ENCODE peak calls at places on chromosomes 4 and X, in nine cellular contexts. N is neuronal stem cell; S is neural progenitor cell; W is left ventricle myocardium inferior; R is fibroblast of lung; Y is NT2/D1; V is ascending aorta; M is CD8-positive, alpha-beta memory T cell; G is cardiac muscle cell. B is an unnamed sample.

GRCh38 chr4:150664935-150665334 is 83.0 kb downstream of the MAB21L2 start:
- DNase-seq in N (no peak), S (no peak), W (no peak), R (no peak), Y (no peak), V (no peak), M (no peak), G (peak; percentile 45), B (no peak)

GRCh38 chr4:19478791-19479190 is 772.9 kb upstream of the SLIT2 start:
- DNase-seq in N (no peak), S (no peak), W (no peak), R (peak; percentile 67), Y (no peak), V (no peak), M (no peak), G (no peak), B (no peak)

GRCh38 chr4:112516401-112517066 is 554 bp upstream of the NEUROG2 start:
- DNase-seq in N (peak; percentile 89), S (peak; percentile 96), W (no peak), R (no peak), Y (no peak), V (no peak), M (no peak), G (no peak), B (peak; percentile 92)

GRCh38 chr4:60345397-60345796 is 854.7 kb upstream of the ADGRL3 start:
- DNase-seq in N (no peak), S (no peak), W (no peak), R (no peak), Y (no peak), V (no peak), M (no peak), G (no peak), B (no peak)

GRCh38 chr4:107548211-107548905 is 171.7 kb downstream of the PAPSS1 start:
- DNase-seq in N (no peak), S (peak; percentile 8), W (no peak), R (peak; percentile 23), Y (no peak), V (no peak), M (no peak), G (peak; percentile 55), B (no peak)

GRCh38 chr4:53136954-53137353 is 228.9 kb downstream of the SCFD2 start:
- DNase-seq in N (no peak), S (no peak), W (no peak), R (no peak), Y (no peak), V (no peak), M (no peak), G (no peak), B (no peak)

GRCh38 chr4:138669479-138670165 is 346.0 kb upstream of the NOCT start:
- DNase-seq in N (no peak), S (no peak), W (no peak), R (peak; percentile 59), Y (no peak), V (no peak), M (no peak), G (peak; percentile 35), B (no peak)

GRCh38 chr4:77199701-77200100 is 42.7 kb downstream of the CCNG2 start:
- DNase-seq in N (no peak), S (no peak), W (no peak), R (no peak), Y (no peak), V (no peak), M (no peak), G (no peak), B (no peak)

GRCh38 chr4:176547005-176547404 is 227.2 kb downstream of the SPCS3 start:
- DNase-seq in N (no peak), S (no peak), W (no peak), R (peak; percentile 96), Y (no peak), V (no peak), M (no peak), G (peak; percentile 50), B (no peak)

GRCh38 chrX:28609917-28610613 is 22.8 kb downstream of the IL1RAPL1 start:
- DNase-seq in N (no peak), S (no peak), W (peak; percentile 45), R (no peak), Y (no peak), V (no peak), M (no peak), G (peak; percentile 21), B (no peak)

GRCh38 chr4:57109847-57110634 is at the start of gene IGFBP7:
- DNase-seq in N (no peak), S (peak; percentile 54), W (peak; percentile 74), R (no peak), Y (no peak), V (no peak), M (no peak), G (peak; percentile 72), B (peak; percentile 80)

GRCh38 chr4:87973283-87974169 is 2.0 kb upstream of the SPP1 start:
- DNase-seq in N (peak; percentile 44), S (peak; percentile 69), W (peak; percentile 30), R (peak; percentile 71), Y (peak; percentile 65), V (no peak), M (no peak), G (peak; percentile 65), B (peak; percentile 49)

GRCh38 chr4:25861951-25862410 is 807 bp downstream of the SEL1L3 start:
- DNase-seq in N (no peak), S (peak; percentile 55), W (peak; percentile 14), R (peak; percentile 28), Y (no peak), V (no peak), M (peak; percentile 22), G (peak; percentile 46), B (peak; percentile 79)

GRCh38 chr4:180407273-180407885 is 1835.8 kb upstream of the TENM3 start:
- DNase-seq in N (no peak), S (no peak), W (no peak), R (no peak), Y (no peak), V (no peak), M (no peak), G (no peak), B (no peak)

GRCh38 chrX:30748337-30748960 is 95.2 kb downstream of the GK start:
- DNase-seq in N (no peak), S (no peak), W (no peak), R (no peak), Y (no peak), V (no peak), M (no peak), G (no peak), B (no peak)

GRCh38 chr4:53929311-53929710 is 135.1 kb downstream of the CHIC2 start:
- DNase-seq in N (no peak), S (no peak), W (no peak), R (no peak), Y (no peak), V (no peak), M (no peak), G (peak; percentile 58), B (no peak)

GRCh38 chr4:39899291-39899690 is 78.4 kb downstream of the PDS5A start:
- DNase-seq in N (no peak), S (no peak), W (no peak), R (no peak), Y (no peak), V (no peak), M (no peak), G (no peak), B (no peak)

GRCh38 chr4:39905656-39906055 is 72.1 kb downstream of the PDS5A start:
- DNase-seq in N (no peak), S (no peak), W (no peak), R (no peak), Y (no peak), V (no peak), M (no peak), G (no peak), B (no peak)

GRCh38 chr4:39898015-39898414 is 79.7 kb downstream of the PDS5A start:
- DNase-seq in N (no peak), S (no peak), W (no peak), R (no peak), Y (no peak), V (no peak), M (no peak), G (no peak), B (no peak)

GRCh38 chr4:39900966-39901365 is 76.7 kb downstream of the PDS5A start:
- DNase-seq in N (no peak), S (no peak), W (no peak), R (peak; percentile 9), Y (no peak), V (no peak), M (no peak), G (no peak), B (no peak)
- H3K36me3 ChIP-seq in N (peaks cover 23% of the 10 kb centered on the region), S (peaks cover 51% of the 10 kb centered on the region), W (peaks cover 87% of the 10 kb centered on the region), R (no peaks in the 10 kb centered on the region), Y (peaks cover 62% of the 10 kb centered on the region), V (peaks cover 66% of the 10 kb centered on the region), M (peaks cover 59% of the 10 kb centered on the region), G (peaks cover 66% of the 10 kb centered on the region), B (peaks cover 8% of the 10 kb centered on the region)

GRCh38 chr4:2259541-2260267 is 2.2 kb downstream of the MXD4 start:
- DNase-seq in N (no peak), S (no peak), W (peak; percentile 14), R (no peak), Y (no peak), V (peak; percentile 4), M (no peak), G (no peak), B (no peak)
- H3K4me3 ChIP-seq in N (peak overlapping the region; percentile 79), S (no peak overlapping the region), W (peak overlapping the region; percentile 79), R (peak overlapping the region; percentile 79), Y (no peak overlapping the region), V (peak overlapping the region; percentile 98), M (no peak overlapping the region), G (no peak overlapping the region), B (no peak overlapping the region)

GRCh38 chr4:35608205-35608604 is 636.1 kb downstream of the ARAP2 start:
- DNase-seq in N (no peak), S (no peak), W (no peak), R (no peak), Y (no peak), V (no peak), M (no peak), G (no peak), B (no peak)
- H3K36me3 ChIP-seq in N (no peaks in the 10 kb centered on the region), S (no peaks in the 10 kb centered on the region), W (no peaks in the 10 kb centered on the region), R (no peaks in the 10 kb centered on the region), Y (no peaks in the 10 kb centered on the region), V (no peaks in the 10 kb centered on the region), M (no peaks in the 10 kb centered on the region), G (no peaks in the 10 kb centered on the region), B (no peaks in the 10 kb centered on the region)

GRCh38 chr4:85489273-85489672 is 14.3 kb downstream of the ARHGAP24 start:
- DNase-seq in N (no peak), S (peak; percentile 16), W (no peak), R (peak; percentile 52), Y (no peak), V (no peak), M (no peak), G (peak; percentile 48), B (peak; percentile 16)

GRCh38 chr4:85491527-85491926 is 16.6 kb downstream of the ARHGAP24 start:
- DNase-seq in N (no peak), S (no peak), W (no peak), R (no peak), Y (no peak), V (no peak), M (no peak), G (no peak), B (no peak)

GRCh38 chr4:85482000-85482738 is 7.2 kb downstream of the ARHGAP24 start:
- DNase-seq in N (no peak), S (no peak), W (no peak), R (no peak), Y (no peak), V (no peak), M (no peak), G (no peak), B (peak; percentile 13)

GRCh38 chr4:85488416-85488815 is 13.5 kb downstream of the ARHGAP24 start:
- DNase-seq in N (no peak), S (no peak), W (no peak), R (no peak), Y (no peak), V (no peak), M (no peak), G (no peak), B (no peak)

GRCh38 chr4:85486425-85487101 is 11.6 kb downstream of the ARHGAP24 start:
- DNase-seq in N (no peak), S (no peak), W (no peak), R (peak; percentile 41), Y (no peak), V (no peak), M (no peak), G (peak; percentile 74), B (no peak)
- H3K4me3 ChIP-seq in N (no peak overlapping the region), S (no peak overlapping the region), W (no peak overlapping the region), R (no peak overlapping the region), Y (no peak overlapping the region), V (no peak overlapping the region), M (no peak overlapping the region), G (no peak overlapping the region), B (no peak overlapping the region)